ENCODE peak calls at places on chromosomes 12 and 14, in six cellular contexts. O, X, Z, J, A and U are unnamed samples.

GRCh38 chr12:126789963-126790362 is 1477.0 kb upstream of the TMEM132C start:
- DNase-seq in O (no peak), X (no peak), Z (no peak), J (no peak), A (no peak), U (no peak)

GRCh38 chr12:40308851-40309420 is 84.1 kb downstream of the LRRK2 start:
- DNase-seq in O (no peak), X (no peak), Z (no peak), J (no peak), A (no peak), U (no peak)

GRCh38 chr14:24435998-24436354 is 6.2 kb downstream of the KHNYN start:
- DNase-seq in O (no peak), X (no peak), Z (no peak), J (no peak), A (no peak), U (no peak)

GRCh38 chr14:87306770-87307169 is 686.2 kb downstream of the GALC start:
- DNase-seq in O (no peak), X (no peak), Z (no peak), J (no peak), A (no peak), U (no peak)

GRCh38 chr14:61503167-61503801 is 181.9 kb downstream of the PRKCH start:
- DNase-seq in O (no peak), X (no peak), Z (no peak), J (no peak), A (no peak), U (no peak)

GRCh38 chr12:106345739-106346138 is 11.8 kb upstream of the POLR3B start:
- DNase-seq in O (peak; percentile 72), X (peak; percentile 51), Z (peak; percentile 76), J (no peak), A (peak; percentile 25), U (peak; percentile 41)

GRCh38 chr12:125089083-125089482 is 23.8 kb downstream of the AACS start:
- DNase-seq in O (no peak), X (no peak), Z (no peak), J (no peak), A (no peak), U (no peak)

GRCh38 chr12:80858356-80858755 is 79.4 kb downstream of the LIN7A start:
- DNase-seq in O (no peak), X (no peak), Z (no peak), J (no peak), A (no peak), U (peak; percentile 54)

GRCh38 chr12:132724506-132725220 is 14.0 kb downstream of the PGAM5 start:
- DNase-seq in O (no peak), X (no peak), Z (no peak), J (no peak), A (no peak), U (no peak)

GRCh38 chr14:46250113-46250703 is 401.4 kb downstream of the RPL10L start:
- DNase-seq in O (peak; percentile 21), X (peak; percentile 19), Z (peak; percentile 64), J (no peak), A (no peak), U (peak; percentile 42)
- H3K9ac ChIP-seq in O (no peak overlapping the region), X (no peak overlapping the region), Z (no peak overlapping the region), J (no peak overlapping the region), A (no peak overlapping the region), U (no peak overlapping the region)

GRCh38 chr14:104118006-104118844 is 20.2 kb upstream of the KIF26A start:
- DNase-seq in O (no peak), X (no peak), Z (no peak), J (no peak), A (peak; percentile 22), U (no peak)
- TF ChIP-seq EZH2phosphoT487 in O (no peak), X (no peak), Z (no peak), J (no peak), A (no peak), U (no peak)

DNA sequence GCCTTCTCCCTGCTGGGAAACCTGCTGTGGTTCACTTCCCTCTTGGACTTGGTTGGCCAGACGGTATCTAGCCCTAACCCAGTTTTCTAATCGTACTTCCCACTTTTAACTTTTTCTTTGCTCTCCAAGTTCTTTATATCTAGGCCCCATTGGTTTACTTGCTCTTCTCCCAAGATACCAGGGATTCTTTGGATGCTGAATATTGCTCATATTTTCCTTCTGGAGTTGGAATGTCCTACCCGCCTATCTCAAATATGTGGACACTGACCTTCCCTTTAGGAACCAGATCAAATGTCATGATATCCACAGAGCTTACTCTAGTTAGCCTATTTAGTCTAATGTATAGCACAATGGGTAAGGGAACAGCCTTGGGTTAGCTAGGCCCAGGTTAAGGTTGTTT is 228.6 kb downstream of the DACT1 start:
- DNase-seq in O (no peak), X (no peak), Z (no peak), J (no peak), A (no peak), U (peak; percentile 8)
- H3K4me3 ChIP-seq in O (no peak overlapping the region), X (no peak overlapping the region), Z (no peak overlapping the region), J (no peak overlapping the region), A (no peak overlapping the region), U (no peak overlapping the region)

GRCh38 chr12:109572506-109572845 is 828 bp downstream of the MMAB start:
- DNase-seq in O (no peak), X (no peak), Z (no peak), J (no peak), A (no peak), U (no peak)
- H3K9ac ChIP-seq in O (no peak overlapping the region), X (peak overlapping the region; percentile 71), Z (peak overlapping the region; percentile 81), J (peak overlapping the region; percentile 87), A (peak overlapping the region; percentile 47), U (peak overlapping the region; percentile 80)

GRCh38 chr14:75885829-75886228 is 96.0 kb downstream of the TGFB3 start:
- DNase-seq in O (no peak), X (no peak), Z (no peak), J (no peak), A (no peak), U (peak; percentile 87)

GRCh38 chr14:75884198-75884611 is 97.6 kb downstream of the TGFB3 start:
- DNase-seq in O (peak; percentile 11), X (no peak), Z (peak; percentile 26), J (no peak), A (peak; percentile 21), U (peak; percentile 86)

GRCh38 chr14:75880512-75880911 is 101.3 kb downstream of the TGFB3 start:
- DNase-seq in O (peak; percentile 14), X (no peak), Z (no peak), J (no peak), A (no peak), U (no peak)

GRCh38 chr14:75879031-75879430 is 102.8 kb downstream of the TGFB3 start:
- DNase-seq in O (no peak), X (no peak), Z (peak; percentile 91), J (peak; percentile 11), A (no peak), U (peak; percentile 83)

DNA sequence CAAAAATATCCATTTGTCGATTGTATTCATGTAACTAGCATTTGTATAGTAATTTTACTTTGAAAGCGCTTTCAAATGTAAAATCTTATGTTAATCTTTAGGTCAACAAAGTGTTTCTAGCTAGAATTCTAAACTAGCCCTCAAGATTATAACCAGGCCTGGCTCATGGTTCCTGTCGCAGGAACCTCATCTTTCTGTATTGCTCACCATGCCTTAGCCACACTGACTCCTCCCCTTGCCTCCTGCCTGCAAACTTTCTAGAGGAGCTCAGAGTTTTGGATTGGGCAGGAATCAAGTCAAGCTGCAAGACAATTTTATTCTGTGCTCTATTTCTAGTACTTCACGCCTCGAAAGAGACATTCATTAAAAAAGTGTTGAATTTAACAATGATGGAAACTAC is 99.8 kb downstream of the TGFB3 start:
- DNase-seq in O (no peak), X (no peak), Z (no peak), J (no peak), A (no peak), U (peak; percentile 38)
- TF ChIP-seq EZH2phosphoT487 in O (no peak), X (no peak), Z (no peak), J (no peak), A (no peak), U (no peak)